ENCODE peak calls at places on chromosomes 3 and 15, in seven cellular contexts. D is mesenchymal stem cell, F is hepatocyte, B is OCI-LY7, I is astrocyte, T is keratinocyte, M is GM23248. X is an unnamed sample.

GRCh38 chr3:38916706-38917105 is 100.7 kb upstream of the SCN10A start:
- DNase-seq in T (peak; percentile 15), B (no peak), M (peak; percentile 59), F (no peak), D (peak; percentile 28), I (peak; percentile 8), X (no peak)

GRCh38 chr3:170572665-170573253 is 13.1 kb downstream of the SLC7A14 start:
- DNase-seq in M (peak; percentile 89), B (no peak), F (peak; percentile 41), D (peak; percentile 85), T (no peak), I (peak; percentile 74), X (no peak)

GRCh38 chr15:82176528-82176927 is 86.0 kb downstream of the EFL1 start:
- DNase-seq in M (no peak), B (no peak), F (no peak), D (no peak), I (no peak), T (no peak), X (no peak)

GRCh38 chr3:124174463-124174862 is 182.5 kb upstream of the ROPN1 start:
- DNase-seq in B (no peak), I (no peak), M (no peak), D (no peak), F (peak; percentile 18), T (no peak), X (no peak)

GRCh38 chr3:9067352-9067975 is 104.2 kb upstream of the RAD18 start:
- DNase-seq in F (peak; percentile 66), I (peak; percentile 36), B (peak; percentile 52), T (no peak), D (peak; percentile 58), M (peak; percentile 80), X (peak; percentile 47)

GRCh38 chr3:15796331-15796730 is 1.4 kb downstream of the ANKRD28 start:
- DNase-seq in D (peak; percentile 28), T (no peak), B (no peak), F (no peak), I (no peak), M (no peak), X (no peak)

GRCh38 chr3:72082121-72082715 is 297.3 kb upstream of the PROK2 start:
- DNase-seq in B (peak; percentile 80), I (peak; percentile 23), D (peak; percentile 84), T (no peak), M (peak; percentile 56), F (no peak), X (no peak)

GRCh38 chr15:86915811-86916331 is 836.2 kb downstream of the AGBL1 start:
- DNase-seq in D (peak; percentile 87), I (peak; percentile 63), T (no peak), B (peak; percentile 8), M (peak; percentile 69), F (peak; percentile 76), X (no peak)

GRCh38 chr3:113844622-113845222 is 6.1 kb downstream of the GRAMD1C start:
- DNase-seq in I (peak; percentile 23), T (no peak), B (peak; percentile 58), M (peak; percentile 65), F (peak; percentile 43), D (peak; percentile 46), X (no peak)

GRCh38 chr3:8282541-8283165 is 219.0 kb upstream of the LMCD1 start:
- DNase-seq in M (no peak), F (no peak), T (no peak), B (no peak), D (peak; percentile 9), I (no peak), X (no peak)

GRCh38 chr3:42732829-42733459 is 30.3 kb upstream of the HHATL start:
- DNase-seq in I (no peak), F (no peak), M (no peak), B (no peak), D (no peak), T (no peak), X (no peak)

GRCh38 chr3:107951111-107951510 is 139.7 kb downstream of the CD47 start:
- DNase-seq in B (no peak), D (no peak), M (no peak), F (no peak), T (no peak), I (no peak), X (no peak)

GRCh38 chr15:79168922-79169322 is 78.3 kb upstream of the RASGRF1 start:
- DNase-seq in M (peak; percentile 62), F (peak; percentile 80), T (no peak), I (peak; percentile 2), D (peak; percentile 19), B (no peak), X (peak; percentile 61)

GRCh38 chr3:151226825-151227224 is 23.8 kb upstream of the GPR171 start:
- DNase-seq in D (no peak), M (no peak), B (no peak), F (no peak), T (no peak), I (no peak), X (no peak)

GRCh38 chr15:99509686-99510461 is 55.9 kb upstream of the MEF2A start:
- DNase-seq in T (no peak), D (no peak), B (peak; percentile 42), F (no peak), I (no peak), M (no peak), X (no peak)

GRCh38 chr3:111662907-111663306 is 67.8 kb upstream of the ZBED2 start:
- DNase-seq in M (no peak), T (no peak), F (no peak), I (no peak), B (no peak), D (no peak), X (no peak)

GRCh38 chr3:144105542-144105941 is 133.9 kb downstream of the DIPK2A start:
- DNase-seq in F (peak; percentile 53), D (no peak), M (no peak), B (no peak), I (no peak), T (no peak), X (no peak)

GRCh38 chr3:182105875-182106274 is 394.1 kb downstream of the SOX2 start:
- DNase-seq in I (peak; percentile 18), M (no peak), F (no peak), D (no peak), B (no peak), T (no peak), X (no peak)

GRCh38 chr3:178719036-178719635 is 182.9 kb downstream of the KCNMB2 start:
- DNase-seq in M (no peak), F (no peak), D (peak; percentile 38), I (no peak), B (no peak), T (no peak), X (no peak)

GRCh38 chr3:154427685-154428291 is 2.2 kb downstream of the GPR149 start:
- DNase-seq in B (no peak), I (no peak), M (no peak), T (no peak), D (no peak), F (no peak), X (no peak)

GRCh38 chr15:58038426-58039106 is 26.9 kb downstream of the ALDH1A2 start:
- DNase-seq in I (peak; percentile 32), M (peak; percentile 8), T (no peak), F (peak; percentile 55), D (no peak), B (no peak), X (no peak)

GRCh38 chr15:80423215-80423614 is 19.0 kb downstream of the ARNT2 start:
- DNase-seq in F (no peak), D (no peak), M (peak; percentile 21), B (no peak), T (no peak), I (peak; percentile 57), X (no peak)

GRCh38 chr3:182904164-182904563 is 76.2 kb downstream of the DCUN1D1 start:
- DNase-seq in M (no peak), D (no peak), I (no peak), T (no peak), F (no peak), B (no peak), X (no peak)

GRCh38 chr3:183220828-183221227 is 32.2 kb upstream of the B3GNT5 start:
- DNase-seq in B (no peak), D (no peak), F (no peak), I (no peak), M (no peak), T (peak; percentile 28), X (no peak)

GRCh38 chr3:170660139-170660538 is 74.3 kb upstream of the SLC7A14 start:
- DNase-seq in T (no peak), F (no peak), I (no peak), M (no peak), D (no peak), B (no peak), X (no peak)

GRCh38 chr3:114556832-114557231 is 263.0 kb downstream of the TIGIT start:
- DNase-seq in F (no peak), D (no peak), B (no peak), T (no peak), M (no peak), I (no peak), X (peak; percentile 45)

GRCh38 chr3:39671116-39671515 is 138.3 kb upstream of the MYRIP start:
- DNase-seq in D (no peak), B (no peak), F (no peak), T (no peak), I (no peak), M (peak; percentile 60), X (no peak)

GRCh38 chr3:37326144-37326543 is 151.8 kb upstream of the LRRFIP2 start:
- DNase-seq in T (no peak), F (no peak), B (no peak), M (no peak), D (no peak), I (no peak), X (no peak)
- H3K9me3 ChIP-seq in T (no peaks in the 10 kb centered on the region), F (no peaks in the 10 kb centered on the region), B (no peaks in the 10 kb centered on the region), M (no peaks in the 10 kb centered on the region), D (no peaks in the 10 kb centered on the region), I (no peaks in the 10 kb centered on the region), X (no peaks in the 10 kb centered on the region)

GRCh38 chr3:100402150-100402706 is 889 bp downstream of the LNP1 start:
- DNase-seq in M (peak; percentile 80), F (peak; percentile 43), B (peak; percentile 27), D (peak; percentile 86), I (peak; percentile 63), T (no peak), X (no peak)
- H3K4me2 ChIP-seq in M (peak overlapping the region; percentile 100), F (peak overlapping the region; percentile 87), B (peak overlapping the region; percentile 88), D (peak overlapping the region; percentile 71), I (peak overlapping the region; percentile 96), T (peak overlapping the region; percentile 75), X (peak overlapping the region; percentile 91)

DNA sequence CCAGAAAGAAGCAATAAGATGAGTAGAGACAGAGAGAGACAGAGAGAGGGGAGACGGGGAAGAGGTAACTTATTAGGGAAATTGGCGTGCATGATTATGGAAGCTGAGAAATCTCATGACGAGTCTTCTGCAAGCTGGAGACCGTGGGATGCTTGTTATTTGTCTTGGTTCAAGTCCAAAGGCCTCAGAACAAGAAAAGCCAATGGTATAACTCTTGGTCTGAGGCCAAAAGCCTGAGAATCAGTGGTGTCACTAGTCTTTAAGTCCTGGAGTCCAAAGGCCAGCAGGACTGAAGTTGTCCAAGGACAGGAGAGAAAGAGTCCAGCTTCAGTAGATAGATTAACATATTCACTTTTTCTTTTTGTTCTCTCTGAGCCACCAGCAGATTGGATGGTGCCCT is 613.6 kb downstream of the CADM2 start:
- DNase-seq in B (no peak), T (no peak), F (no peak), I (peak; percentile 37), M (no peak), D (no peak), X (no peak)
- H3K9me3 ChIP-seq in B (no peaks in the 10 kb centered on the region), T (no peaks in the 10 kb centered on the region), F (no peaks in the 10 kb centered on the region), I (no peaks in the 10 kb centered on the region), M (no peaks in the 10 kb centered on the region), D (no peaks in the 10 kb centered on the region), X (no peaks in the 10 kb centered on the region)

DNA sequence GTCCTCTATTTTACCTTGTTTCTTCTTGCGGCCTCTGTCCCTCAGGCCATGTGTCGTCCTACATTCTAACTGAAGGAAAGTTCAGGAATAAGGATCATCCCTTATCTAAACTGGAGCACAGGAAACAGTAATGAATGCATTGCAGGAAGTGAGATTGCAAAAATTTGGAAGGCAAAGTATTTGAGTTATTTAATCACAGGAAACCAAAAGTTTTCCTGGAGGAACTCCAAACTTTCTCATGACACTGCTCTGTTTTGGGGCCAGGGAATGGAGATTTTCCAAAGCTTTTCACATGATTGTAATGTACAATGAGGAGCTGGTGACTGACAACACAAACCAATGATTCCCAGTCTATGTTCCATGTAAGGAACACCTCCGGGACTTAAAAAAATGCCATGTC is 57.8 kb upstream of the PLSCR4 start:
- DNase-seq in M (peak; percentile 70), F (no peak), T (no peak), D (peak; percentile 35), B (no peak), I (peak; percentile 88), X (no peak)
- H3K4me2 ChIP-seq in M (peak overlapping the region; percentile 69), F (no peak overlapping the region), T (peak overlapping the region; percentile 50), D (no peak overlapping the region), B (no peak overlapping the region), I (peak overlapping the region; percentile 43), X (no peak overlapping the region)

X was measured in HCT116.